ENCODE peak calls at places on chromosomes 1 and 21, in six cellular contexts. T is astrocyte of the spinal cord, D is IMR-90, C is K562, E is BJ, H is choroid plexus epithelial cell. S is an unnamed sample.

GRCh38 chr1:25794325-25794724 is 5.7 kb upstream of the SELENON start:
- DNase-seq in C (no peak), T (no peak), H (no peak), E (no peak), D (no peak), S (no peak)

GRCh38 chr21:29403922-29404538 is 105.3 kb downstream of the BACH1 start:
- DNase-seq in T (no peak), D (no peak), H (no peak), C (no peak), E (no peak), S (no peak)

GRCh38 chr1:158016651-158017335 is 23.3 kb downstream of the KIRREL1 start:
- DNase-seq in C (no peak), D (no peak), E (no peak), T (no peak), H (no peak), S (no peak)

GRCh38 chr1:8679411-8679800 is 138.0 kb downstream of the RERE start:
- DNase-seq in E (no peak), H (peak), C (no peak), D (peak), T (no peak), S (no peak)

GRCh38 chr1:69121708-69122107 is 446.0 kb upstream of the LRRC7 start:
- DNase-seq in C (no peak), D (no peak), T (peak), H (peak), E (no peak), S (peak)

GRCh38 chr1:6600410-6601048 is 2.1 kb downstream of the KLHL21 start:
- DNase-seq in H (peak), D (peak), E (no peak), C (no peak), T (peak), S (no peak)

GRCh38 chr21:36347278-36347961 is 27.4 kb downstream of the MORC3 start:
- DNase-seq in T (peak), D (peak), E (no peak), C (no peak), H (no peak), S (no peak)

GRCh38 chr21:44089001-44089911 is 17.9 kb upstream of the PWP2 start:
- DNase-seq in E (no peak), T (no peak), C (no peak), D (no peak), H (no peak), S (no peak)

GRCh38 chr1:212586429-212587303 is 21.9 kb upstream of the ATF3 start:
- DNase-seq in H (no peak), T (no peak), C (no peak), D (no peak), E (no peak), S (no peak)

GRCh38 chr1:48105167-48105566 is 108.0 kb upstream of the TRABD2B start:
- DNase-seq in H (peak), D (no peak), T (no peak), E (no peak), C (no peak), S (no peak)

GRCh38 chr1:4021153-4021894 is 121.3 kb upstream of the C1orf174 start:
- DNase-seq in D (no peak), E (no peak), T (no peak), C (no peak), H (no peak), S (no peak)

GRCh38 chr1:201779351-201779880 is 49.5 kb upstream of the IPO9 start:
- DNase-seq in T (no peak), H (no peak), D (no peak), E (no peak), C (no peak), S (no peak)

GRCh38 chr1:9234223-9235122 is at the start of gene H6PD:
- DNase-seq in H (peak), T (peak), E (no peak), C (peak), D (peak), S (no peak)

GRCh38 chr1:202957733-202958543 is at the start of gene ADIPOR1:
- DNase-seq in T (peak), H (peak), E (peak), D (peak), C (peak), S (peak)

GRCh38 chr1:81799939-81800740 is 594 bp upstream of the ADGRL2 start:
- DNase-seq in D (peak), H (peak), E (no peak), C (no peak), T (peak), S (peak)

GRCh38 chr21:31735518-31735992 is 3.6 kb upstream of the SCAF4 start:
- DNase-seq in D (no peak), H (no peak), C (peak), T (no peak), E (no peak), S (no peak)

GRCh38 chr21:31731802-31732537 is at the start of gene SCAF4:
- DNase-seq in E (peak), C (peak), H (peak), T (peak), D (peak), S (peak)

GRCh38 chr21:31732891-31733520 is 1.1 kb upstream of the SCAF4 start:
- DNase-seq in T (no peak), H (peak), D (peak), E (no peak), C (no peak), S (no peak)

GRCh38 chr21:31732538-31732864 is 583 bp upstream of the SCAF4 start:
- DNase-seq in E (no peak), C (no peak), D (no peak), T (peak), H (no peak), S (no peak)

DNA sequence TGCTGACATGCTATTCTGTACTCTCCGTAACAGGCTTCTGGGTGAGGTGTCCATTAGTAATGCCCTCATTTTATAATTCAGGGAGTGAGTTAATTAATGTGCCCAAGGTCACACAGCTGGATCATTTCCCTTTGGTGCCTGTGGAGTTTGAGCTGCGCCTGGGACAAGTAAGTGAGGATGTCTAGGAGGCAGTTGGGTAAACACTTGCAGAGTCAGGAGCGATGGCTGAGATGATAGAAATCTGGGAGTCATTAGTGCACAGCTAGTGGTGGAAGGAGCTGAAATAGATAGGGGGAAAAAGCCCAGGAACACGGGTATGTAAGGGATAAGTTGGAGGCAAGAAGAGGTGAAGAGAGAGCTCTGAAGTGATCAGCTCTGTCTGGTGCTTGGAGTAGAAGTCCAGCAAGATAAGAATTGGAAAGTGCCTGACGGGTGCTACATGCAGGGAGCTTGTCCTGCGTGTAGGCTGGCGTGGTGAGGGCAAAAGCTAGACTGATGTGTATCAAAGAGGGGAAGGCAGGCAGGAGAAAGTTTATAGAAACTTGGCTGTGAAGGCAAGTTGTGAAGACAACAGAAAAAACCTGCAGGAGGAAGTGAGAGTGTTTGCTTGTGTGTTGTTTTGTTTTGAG is 1.7 kb upstream of the SCAF4 start:
- DNase-seq in E (no peak), T (no peak), D (peak), C (peak), H (no peak), S (no peak)
- H3K4me3 ChIP-seq in E (no peak), T (no peak), D (no peak), C (peak), H (no peak), S (no peak)

DNA sequence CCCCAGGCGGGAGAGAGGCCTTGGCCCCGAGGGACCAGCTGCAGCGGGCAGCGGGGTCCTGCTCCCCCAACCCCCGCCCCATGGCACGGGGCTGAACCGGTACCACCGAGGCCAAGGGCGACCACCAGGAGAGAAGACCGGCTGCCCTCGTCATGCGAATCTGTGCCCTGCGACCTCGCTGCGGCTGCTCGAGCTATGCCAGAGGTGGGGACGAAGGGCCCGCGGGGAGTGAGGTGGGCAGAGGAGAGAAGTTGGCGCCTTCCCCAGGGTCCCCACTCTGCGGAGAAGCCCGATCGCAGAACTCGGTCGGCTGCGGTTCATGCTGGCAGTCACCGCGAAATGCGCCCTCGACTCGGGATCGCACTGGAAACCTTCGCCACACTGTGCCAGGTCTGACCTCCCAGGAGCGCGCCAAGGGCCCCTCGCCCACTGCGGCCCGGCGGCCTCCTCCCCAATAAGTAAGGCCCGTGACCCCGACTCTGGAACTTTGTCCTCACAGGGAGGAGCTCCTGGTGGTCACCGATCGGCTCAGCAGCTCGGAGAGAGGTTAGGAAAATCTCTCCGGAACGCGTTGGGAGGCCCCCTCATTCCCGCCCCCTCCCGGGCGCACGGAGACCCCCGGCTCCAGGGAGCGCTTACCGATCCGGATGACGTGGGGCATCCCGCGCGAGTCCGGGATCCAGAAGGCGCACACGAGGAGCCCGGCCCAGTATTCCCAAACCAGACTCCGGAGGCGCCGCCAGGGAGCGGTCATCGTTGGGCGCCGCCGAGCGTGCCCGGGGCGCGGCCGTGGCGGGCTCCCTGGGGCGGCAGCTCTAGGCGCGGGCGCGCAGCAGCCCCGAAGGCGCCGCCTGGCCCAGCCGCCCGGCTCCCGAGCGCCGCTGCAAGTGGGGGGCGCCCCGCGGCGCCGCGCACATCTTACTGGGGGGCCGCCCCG is 692 bp downstream of the GRIK3 start:
- DNase-seq in T (no peak), H (no peak), E (no peak), C (no peak), D (no peak), S (no peak)
- H3K4me3 ChIP-seq in T (no peak), H (no peak), E (no peak), C (no peak), D (no peak), S (no peak)

DNA sequence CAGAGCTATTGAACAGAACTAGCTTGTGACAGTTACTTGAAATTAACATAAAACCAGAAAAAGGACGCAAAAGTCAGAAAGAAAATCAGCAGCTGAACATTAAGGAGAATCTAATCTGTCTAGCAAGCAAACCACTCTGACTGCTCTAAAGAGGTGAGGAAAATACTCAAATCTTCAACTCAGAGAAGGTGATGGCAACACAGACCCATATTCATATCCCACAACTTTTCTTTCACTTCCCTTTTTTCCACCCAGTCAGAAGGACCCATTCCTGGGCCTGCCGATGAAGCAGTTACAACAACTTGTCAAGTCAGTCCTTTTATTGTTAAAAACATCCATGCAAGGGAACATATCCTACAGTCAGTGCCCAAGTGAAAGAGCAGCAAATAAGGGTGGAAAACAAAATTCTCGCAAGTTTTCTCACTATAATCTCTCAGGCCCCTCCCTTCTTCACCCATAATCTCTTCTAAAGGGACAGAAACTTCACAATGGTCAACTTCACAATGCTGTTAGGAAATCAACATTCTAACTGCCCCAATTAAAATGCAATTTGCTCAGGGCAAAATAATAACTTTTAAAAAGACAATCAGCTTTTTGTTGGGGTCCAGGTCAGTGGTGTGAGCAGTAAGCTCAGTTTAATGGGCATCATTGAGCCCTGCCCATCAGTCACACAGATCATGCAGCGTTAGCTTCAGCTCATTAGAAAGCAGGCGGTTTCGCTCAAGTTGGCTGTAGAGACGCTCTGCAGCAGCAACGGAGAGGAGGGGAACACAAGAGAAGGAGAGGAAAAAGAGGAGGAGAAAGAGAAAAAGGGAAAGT is 3.6 kb upstream of the NUP210L start:
- DNase-seq in C (no peak), T (no peak), D (no peak), E (no peak), H (no peak), S (no peak)
- H3K4me3 ChIP-seq in C (no peak), T (no peak), D (no peak), E (no peak), H (no peak), S (no peak)

DNA sequence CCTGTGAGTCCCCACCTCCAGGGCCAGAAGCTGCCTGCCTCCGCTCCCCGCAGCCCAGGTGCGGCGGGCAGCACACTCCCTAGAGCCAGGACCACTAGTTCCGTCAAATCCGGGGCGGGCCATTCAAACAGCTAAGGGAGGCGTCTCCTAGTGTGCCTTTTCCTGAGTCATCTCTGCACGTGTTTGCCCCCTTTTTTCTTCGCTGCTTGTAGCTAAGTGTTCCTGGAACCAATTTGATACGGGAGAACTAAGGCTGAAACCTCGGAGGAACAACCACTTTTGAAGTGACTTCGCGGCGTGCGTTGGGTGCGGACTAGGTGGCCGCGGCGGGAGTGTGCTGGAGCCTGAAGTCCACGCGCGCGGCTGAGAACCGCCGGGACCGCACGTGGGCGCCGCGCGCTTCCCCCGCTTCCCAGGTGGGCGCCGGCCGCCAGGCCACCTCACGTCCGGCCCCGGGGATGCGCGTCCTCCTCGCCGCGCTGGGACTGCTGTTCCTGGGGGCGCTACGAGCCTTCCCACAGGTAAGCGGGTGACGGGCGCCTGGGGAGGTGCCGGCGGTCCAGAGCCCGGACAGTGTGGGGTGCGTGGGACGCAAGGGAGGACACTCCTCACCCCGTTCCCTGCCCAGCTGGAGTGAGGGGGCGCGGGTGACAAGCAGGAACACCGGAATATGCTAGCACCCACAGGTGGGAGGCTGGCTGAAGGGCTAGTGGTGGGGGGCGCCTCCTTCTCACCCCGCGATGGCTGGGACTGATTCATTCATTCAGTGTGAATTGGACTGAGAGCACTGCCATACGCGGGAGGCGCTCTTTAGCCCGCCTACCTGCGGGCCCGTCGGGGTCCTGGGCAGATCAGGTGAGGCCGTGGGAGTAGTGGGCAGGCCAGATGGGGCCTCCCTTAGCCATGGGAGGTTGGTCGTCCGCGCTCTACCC is at the start of gene TNFRSF8:
- DNase-seq in T (no peak), C (peak), H (peak), D (peak), E (no peak), S (no peak)
- H3K4me3 ChIP-seq in T (no peak), C (peak), H (no peak), D (peak), E (no peak), S (peak)

DNA sequence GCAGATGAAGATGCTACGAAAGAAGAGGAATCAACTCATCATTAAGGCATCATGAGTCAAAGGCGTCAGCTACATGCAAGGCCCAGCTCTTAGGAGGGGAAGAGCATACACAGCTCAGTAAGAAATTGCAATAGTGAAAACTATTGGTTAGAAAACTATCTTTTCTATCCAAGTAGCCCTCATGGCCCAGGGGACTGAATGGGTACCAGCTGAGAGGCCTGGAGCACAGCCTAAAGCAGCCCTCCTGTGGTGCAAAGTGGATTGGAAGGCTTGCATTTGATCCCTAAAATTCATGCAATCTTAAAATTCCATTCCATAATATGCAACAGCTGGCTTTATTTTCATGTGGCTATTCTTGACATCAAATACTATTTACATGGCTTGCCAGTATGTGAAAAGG is 251.8 kb upstream of the USP24 start:
- DNase-seq in T (no peak), C (no peak), E (no peak), H (no peak), D (no peak), S (no peak)
- H3K4me3 ChIP-seq in T (no peak), C (no peak), E (no peak), H (no peak), D (no peak), S (no peak)

GRCh38 chr1:943545-944340 is 15.3 kb downstream of the NOC2L start:
- DNase-seq in E (no peak), H (no peak), T (no peak), D (no peak), C (no peak), S (no peak)

GRCh38 chr1:941588-942383 is 17.3 kb downstream of the NOC2L start:
- DNase-seq in C (peak), H (peak), E (no peak), T (peak), D (peak), S (peak)

GRCh38 chr1:942411-942821 is 16.6 kb downstream of the NOC2L start:
- DNase-seq in T (peak), D (no peak), H (peak), C (peak), E (no peak), S (no peak)

GRCh38 chr1:944341-945325 is 14.4 kb downstream of the NOC2L start:
- DNase-seq in D (peak), E (no peak), T (peak), H (peak), C (no peak), S (peak)

GRCh38 chr1:942864-943533 is 16.1 kb downstream of the NOC2L start:
- DNase-seq in E (no peak), C (peak), D (peak), H (peak), T (peak), S (peak)
- H3K4me3 ChIP-seq in E (no peak), C (no peak), D (no peak), H (peak), T (peak), S (peak)

GRCh38 chr1:53653200-53653575 is 85.8 kb downstream of the GLIS1 start:
- DNase-seq in C (no peak), D (no peak), E (no peak), T (no peak), H (no peak), S (no peak)
- H3K4me3 ChIP-seq in C (no peak), D (no peak), E (no peak), T (no peak), H (no peak), S (no peak)

GRCh38 chr1:208132287-208132882 is 111.8 kb downstream of the PLXNA2 start:
- DNase-seq in T (peak), C (peak), E (peak), H (peak), D (peak), S (no peak)
- H3K4me3 ChIP-seq in T (no peak), C (no peak), E (no peak), H (no peak), D (no peak), S (no peak)

S was measured in skeletal muscle cell.